ENCODE peak calls at places on chromosomes 11 and 22, in five cellular contexts. One of them, this sample, is unnamed. For H3K36me3, the result is how much of the 10 kb centered on the place peaks cover.

GRCh38 chr22:48710410-48710809 is 1117.3 kb downstream of the BRD1 start:
- DNase-seq in bronchial epithelial cell: no peak
- DNase-seq in heart left ventricle: no peak
- DNase-seq in PC-3: no peak
- DNase-seq in BE2C: no peak
- DNase-seq in this sample: no peak

GRCh38 chr11:132626446-132626845 is 905.9 kb downstream of the OPCML start:
- DNase-seq in bronchial epithelial cell: no peak
- DNase-seq in heart left ventricle: no peak
- DNase-seq in PC-3: no peak
- DNase-seq in BE2C: no peak
- DNase-seq in this sample: no peak

GRCh38 chr11:109772846-109773400 is 320.3 kb upstream of the ZC3H12C start:
- DNase-seq in bronchial epithelial cell: no peak
- DNase-seq in heart left ventricle: no peak
- DNase-seq in PC-3: no peak
- DNase-seq in BE2C: peak
- DNase-seq in this sample: no peak

GRCh38 chr11:2662430-2663299 is 37.1 kb downstream of the KCNQ1OT1 start:
- DNase-seq in bronchial epithelial cell: no peak
- DNase-seq in heart left ventricle: no peak
- DNase-seq in PC-3: no peak
- DNase-seq in BE2C: no peak
- DNase-seq in this sample: no peak

GRCh38 chr11:18768472-18768901 is 23.1 kb downstream of the PTPN5 start:
- DNase-seq in bronchial epithelial cell: peak
- DNase-seq in heart left ventricle: no peak
- DNase-seq in PC-3: no peak
- DNase-seq in BE2C: no peak
- DNase-seq in this sample: no peak

GRCh38 chr11:47552086-47552580 is 799 bp downstream of the CELF1 start:
- DNase-seq in bronchial epithelial cell: peak
- DNase-seq in heart left ventricle: no peak
- DNase-seq in PC-3: peak
- DNase-seq in BE2C: peak
- DNase-seq in this sample: peak

GRCh38 chr11:19374189-19374588 is 133.4 kb upstream of the E2F8 start:
- DNase-seq in bronchial epithelial cell: peak
- DNase-seq in heart left ventricle: no peak
- DNase-seq in PC-3: peak
- DNase-seq in BE2C: no peak
- DNase-seq in this sample: no peak

GRCh38 chr11:68314203-68314885 is 2.0 kb downstream of the LRP5 start:
- DNase-seq in bronchial epithelial cell: no peak
- DNase-seq in heart left ventricle: no peak
- DNase-seq in PC-3: no peak
- DNase-seq in BE2C: no peak
- DNase-seq in this sample: no peak

GRCh38 chr11:69963533-69964246 is 114.4 kb upstream of the ANO1 start:
- DNase-seq in bronchial epithelial cell: no peak
- DNase-seq in heart left ventricle: no peak
- DNase-seq in PC-3: peak
- DNase-seq in BE2C: no peak
- DNase-seq in this sample: no peak

GRCh38 chr22:29268511-29269229 is 602 bp downstream of the EWSR1 start:
- DNase-seq in bronchial epithelial cell: peak
- DNase-seq in heart left ventricle: peak
- DNase-seq in PC-3: peak
- DNase-seq in BE2C: peak
- DNase-seq in this sample: peak

GRCh38 chr22:34736081-34736480 is 329.9 kb upstream of the ISX start:
- DNase-seq in bronchial epithelial cell: no peak
- DNase-seq in heart left ventricle: no peak
- DNase-seq in PC-3: no peak
- DNase-seq in BE2C: no peak
- DNase-seq in this sample: no peak

GRCh38 chr11:23865341-23865975 is 631.4 kb upstream of the LUZP2 start:
- DNase-seq in bronchial epithelial cell: peak
- DNase-seq in heart left ventricle: no peak
- DNase-seq in PC-3: peak
- DNase-seq in BE2C: no peak
- DNase-seq in this sample: no peak

GRCh38 chr22:43396321-43396933 is 15.4 kb upstream of the MPPED1 start:
- DNase-seq in bronchial epithelial cell: no peak
- DNase-seq in heart left ventricle: no peak
- DNase-seq in PC-3: no peak
- DNase-seq in BE2C: no peak
- DNase-seq in this sample: no peak

GRCh38 chr11:108733479-108734116 is 68.7 kb downstream of the DDX10 start:
- DNase-seq in bronchial epithelial cell: peak
- DNase-seq in heart left ventricle: no peak
- DNase-seq in PC-3: peak
- DNase-seq in BE2C: no peak
- DNase-seq in this sample: no peak

GRCh38 chr22:42313804-42314581 is 43.5 kb upstream of the TCF20 start:
- DNase-seq in bronchial epithelial cell: peak
- DNase-seq in heart left ventricle: peak
- DNase-seq in PC-3: peak
- DNase-seq in BE2C: peak
- DNase-seq in this sample: peak

GRCh38 chr22:21738966-21739365 is 3.4 kb upstream of the YPEL1 start:
- DNase-seq in bronchial epithelial cell: no peak
- DNase-seq in heart left ventricle: no peak
- DNase-seq in PC-3: no peak
- DNase-seq in BE2C: no peak
- DNase-seq in this sample: no peak

GRCh38 chr11:12430351-12430750 is 53.0 kb downstream of the PARVA start:
- DNase-seq in bronchial epithelial cell: peak
- DNase-seq in heart left ventricle: no peak
- DNase-seq in PC-3: peak
- DNase-seq in BE2C: no peak
- DNase-seq in this sample: no peak

GRCh38 chr11:28089378-28089777 is 18.6 kb downstream of the KIF18A start:
- DNase-seq in bronchial epithelial cell: peak
- DNase-seq in heart left ventricle: no peak
- DNase-seq in PC-3: peak
- DNase-seq in BE2C: no peak
- DNase-seq in this sample: no peak

GRCh38 chr11:2166091-2166851 is 5.3 kb upstream of the INS start:
- DNase-seq in bronchial epithelial cell: no peak
- DNase-seq in heart left ventricle: no peak
- DNase-seq in PC-3: peak
- DNase-seq in BE2C: peak
- DNase-seq in this sample: peak

GRCh38 chr22:45529966-45530575 is 27.4 kb downstream of the FBLN1 start:
- DNase-seq in bronchial epithelial cell: no peak
- DNase-seq in heart left ventricle: no peak
- DNase-seq in PC-3: no peak
- DNase-seq in BE2C: no peak
- DNase-seq in this sample: no peak

GRCh38 chr11:8040261-8040920 is 40.6 kb upstream of the TUB start:
- DNase-seq in bronchial epithelial cell: no peak
- DNase-seq in heart left ventricle: no peak
- DNase-seq in PC-3: no peak
- DNase-seq in BE2C: no peak
- DNase-seq in this sample: no peak

GRCh38 chr11:69641681-69642548 is 959 bp downstream of the CCND1 start:
- DNase-seq in bronchial epithelial cell: no peak
- DNase-seq in heart left ventricle: no peak
- DNase-seq in PC-3: peak
- DNase-seq in BE2C: no peak
- DNase-seq in this sample: peak

GRCh38 chr22:48405741-48406140 is 1421.9 kb downstream of the BRD1 start:
- DNase-seq in bronchial epithelial cell: no peak
- DNase-seq in heart left ventricle: no peak
- DNase-seq in PC-3: no peak
- DNase-seq in BE2C: no peak
- DNase-seq in this sample: no peak

GRCh38 chr11:26730711-26731460 is 9.0 kb upstream of the SLC5A12 start:
- DNase-seq in bronchial epithelial cell: peak
- DNase-seq in heart left ventricle: no peak
- DNase-seq in PC-3: no peak
- DNase-seq in BE2C: no peak
- DNase-seq in this sample: no peak

GRCh38 chr11:62127426-62127825 is 3.6 kb downstream of the INCENP start:
- DNase-seq in bronchial epithelial cell: no peak
- DNase-seq in heart left ventricle: no peak
- DNase-seq in PC-3: no peak
- DNase-seq in BE2C: no peak
- DNase-seq in this sample: no peak

GRCh38 chr22:19942886-19943664 is 1.5 kb upstream of the TXNRD2 start:
- DNase-seq in bronchial epithelial cell: peak
- DNase-seq in heart left ventricle: peak
- DNase-seq in PC-3: peak
- DNase-seq in BE2C: no peak
- DNase-seq in this sample: peak

GRCh38 chr11:67435031-67435726 is 2.3 kb downstream of the PTPRCAP start:
- DNase-seq in bronchial epithelial cell: no peak
- DNase-seq in heart left ventricle: no peak
- DNase-seq in PC-3: no peak
- DNase-seq in BE2C: no peak
- DNase-seq in this sample: no peak

GRCh38 chr22:24437091-24437490 is 9.7 kb downstream of the ADORA2A start:
- DNase-seq in bronchial epithelial cell: no peak
- DNase-seq in heart left ventricle: no peak
- DNase-seq in PC-3: no peak
- DNase-seq in BE2C: no peak
- DNase-seq in this sample: no peak
- H3K36me3 ChIP-seq in bronchial epithelial cell: under half
- H3K36me3 ChIP-seq in heart left ventricle: under half
- H3K36me3 ChIP-seq in PC-3: under half
- H3K36me3 ChIP-seq in BE2C: under half
- H3K36me3 ChIP-seq in this sample: under half

GRCh38 chr22:23026777-23027176 is 43.5 kb upstream of the GNAZ start:
- DNase-seq in bronchial epithelial cell: no peak
- DNase-seq in heart left ventricle: no peak
- DNase-seq in PC-3: no peak
- DNase-seq in BE2C: no peak
- DNase-seq in this sample: no peak
- TF ChIP-seq CTCF in bronchial epithelial cell: no peak
- TF ChIP-seq CTCF in heart left ventricle: no peak
- TF ChIP-seq CTCF in PC-3: no peak
- TF ChIP-seq CTCF in BE2C: no peak
- TF ChIP-seq CTCF in this sample: no peak

GRCh38 chr11:119046489-119046888 is 10.5 kb downstream of the HYOU1 start:
- DNase-seq in bronchial epithelial cell: no peak
- DNase-seq in heart left ventricle: no peak
- DNase-seq in PC-3: no peak
- DNase-seq in BE2C: no peak
- DNase-seq in this sample: no peak
- H3K36me3 ChIP-seq in bronchial epithelial cell: under half
- H3K36me3 ChIP-seq in heart left ventricle: half or more
- H3K36me3 ChIP-seq in PC-3: under half
- H3K36me3 ChIP-seq in BE2C: half or more
- H3K36me3 ChIP-seq in this sample: under half

GRCh38 chr22:31400023-31400397 is 606 bp downstream of the DRG1 start:
- DNase-seq in bronchial epithelial cell: peak
- DNase-seq in heart left ventricle: no peak
- DNase-seq in PC-3: no peak
- DNase-seq in BE2C: no peak
- DNase-seq in this sample: peak

GRCh38 chr22:31394326-31394725 is 5.1 kb upstream of the DRG1 start:
- DNase-seq in bronchial epithelial cell: no peak
- DNase-seq in heart left ventricle: no peak
- DNase-seq in PC-3: no peak
- DNase-seq in BE2C: no peak
- DNase-seq in this sample: no peak

GRCh38 chr22:31393890-31394289 is 5.5 kb upstream of the DRG1 start:
- DNase-seq in bronchial epithelial cell: no peak
- DNase-seq in heart left ventricle: no peak
- DNase-seq in PC-3: no peak
- DNase-seq in BE2C: no peak
- DNase-seq in this sample: no peak

GRCh38 chr22:31399211-31400022 is at the start of gene DRG1:
- DNase-seq in bronchial epithelial cell: peak
- DNase-seq in heart left ventricle: peak
- DNase-seq in PC-3: peak
- DNase-seq in BE2C: peak
- DNase-seq in this sample: peak
- TF ChIP-seq CTCF in bronchial epithelial cell: no peak
- TF ChIP-seq CTCF in heart left ventricle: no peak
- TF ChIP-seq CTCF in PC-3: no peak
- TF ChIP-seq CTCF in BE2C: no peak
- TF ChIP-seq CTCF in this sample: no peak

DNA sequence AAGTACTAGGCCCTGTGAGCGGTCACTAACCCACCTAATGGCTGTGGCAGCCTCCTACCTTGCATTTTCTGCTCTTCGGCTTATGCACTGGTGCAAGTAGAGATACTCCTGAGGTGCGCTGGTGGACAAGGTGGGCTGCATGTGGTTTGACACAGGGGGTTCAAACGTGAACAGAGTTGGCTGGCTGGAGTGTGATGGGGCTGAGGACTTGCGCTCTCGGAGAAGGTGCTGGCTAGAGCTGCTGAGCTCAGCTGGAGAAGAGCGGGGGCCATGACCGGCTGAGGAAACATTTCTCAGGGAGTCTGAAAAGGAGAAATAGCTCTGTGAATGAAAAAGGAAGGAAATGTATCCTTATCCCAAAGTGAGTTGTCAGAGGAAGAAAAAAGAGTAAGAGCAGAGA is 61.4 kb downstream of the USP35 start:
- DNase-seq in bronchial epithelial cell: no peak
- DNase-seq in heart left ventricle: no peak
- DNase-seq in PC-3: no peak
- DNase-seq in BE2C: no peak
- DNase-seq in this sample: no peak
- H3K36me3 ChIP-seq in bronchial epithelial cell: under half
- H3K36me3 ChIP-seq in heart left ventricle: under half
- H3K36me3 ChIP-seq in PC-3: under half
- H3K36me3 ChIP-seq in BE2C: under half
- H3K36me3 ChIP-seq in this sample: under half

DNA sequence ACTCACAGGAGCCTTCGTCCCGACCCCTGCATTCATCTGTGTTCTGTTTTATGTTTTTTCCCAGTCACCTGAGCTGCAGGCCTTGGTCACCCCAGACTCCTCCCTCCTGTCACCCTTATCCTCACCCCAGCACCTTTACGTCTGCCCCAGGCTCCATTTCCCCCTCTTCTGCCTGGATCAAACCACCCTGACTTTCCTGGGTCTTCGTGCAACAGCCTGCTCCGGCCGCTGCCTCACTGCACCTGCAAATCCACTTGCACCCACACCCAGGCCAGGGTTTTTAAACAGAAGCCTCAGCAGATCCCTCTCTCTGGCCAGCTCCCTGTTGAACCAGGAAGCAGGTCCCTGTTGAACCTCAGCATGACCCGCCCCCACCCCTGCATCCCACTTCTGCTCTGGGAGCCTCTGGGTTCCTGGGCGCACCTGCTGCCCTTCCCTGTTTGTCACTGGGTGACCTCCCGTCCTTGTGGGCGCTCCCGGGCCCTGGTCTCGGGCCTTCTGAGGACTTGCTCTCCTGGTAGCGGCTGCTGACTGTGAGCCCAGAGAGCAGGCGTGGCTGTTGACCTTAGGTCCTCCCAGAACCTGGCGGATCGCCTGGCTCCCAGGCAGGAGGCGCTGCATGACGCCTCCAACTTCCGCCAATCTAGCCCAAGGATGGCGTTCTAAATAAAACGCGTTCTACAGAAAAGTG is 12.8 kb downstream of the MAPK8IP2 start:
- DNase-seq in bronchial epithelial cell: peak
- DNase-seq in heart left ventricle: peak
- DNase-seq in PC-3: peak
- DNase-seq in BE2C: peak
- DNase-seq in this sample: no peak
- TF ChIP-seq CTCF in bronchial epithelial cell: no peak
- TF ChIP-seq CTCF in heart left ventricle: no peak
- TF ChIP-seq CTCF in PC-3: peak
- TF ChIP-seq CTCF in BE2C: no peak
- TF ChIP-seq CTCF in this sample: no peak